ENCODE peak calls at places on chromosomes 13 and 19, in four cellular contexts. One of them, this sample, is unnamed.

GRCh38 chr19:44887648-44888047 is 3.4 kb upstream of the TOMM40 start:
- DNase-seq in HepG2: no peak
- DNase-seq in GM12878: no peak
- DNase-seq in A549: no peak
- DNase-seq in this sample: no peak

GRCh38 chr19:13149628-13150186 is 468 bp downstream of the STX10 start:
- DNase-seq in HepG2: peak; percentile 37
- DNase-seq in GM12878: no peak
- DNase-seq in A549: no peak
- DNase-seq in this sample: peak; percentile 66

GRCh38 chr19:36574762-36575161 is 1.7 kb upstream of the ZNF529 start:
- DNase-seq in GM12878: no peak
- DNase-seq in A549: no peak
- DNase-seq in HepG2: no peak
- DNase-seq in this sample: no peak

GRCh38 chr19:28242317-28242927 is 970.5 kb downstream of the UQCRFS1 start:
- DNase-seq in GM12878: no peak
- DNase-seq in HepG2: no peak
- DNase-seq in A549: peak; percentile 23
- DNase-seq in this sample: peak; percentile 44

GRCh38 chr13:106348032-106348431 is 187.4 kb downstream of the EFNB2 start:
- DNase-seq in A549: no peak
- DNase-seq in GM12878: no peak
- DNase-seq in HepG2: no peak
- DNase-seq in this sample: no peak

GRCh38 chr13:83987394-83987793 is 105.1 kb upstream of the SLITRK1 start:
- DNase-seq in GM12878: no peak
- DNase-seq in HepG2: no peak
- DNase-seq in A549: no peak
- DNase-seq in this sample: no peak

GRCh38 chr19:48991823-48992570 is 1.1 kb downstream of the GYS1 start:
- DNase-seq in GM12878: no peak
- DNase-seq in A549: peak; percentile 75
- DNase-seq in HepG2: no peak
- DNase-seq in this sample: peak; percentile 59

GRCh38 chr13:78742659-78743058 is 83.7 kb upstream of the OBI1 start:
- DNase-seq in GM12878: no peak
- DNase-seq in HepG2: no peak
- DNase-seq in A549: no peak
- DNase-seq in this sample: no peak

GRCh38 chr13:31514932-31515331 is 224.4 kb upstream of the RXFP2 start:
- DNase-seq in HepG2: no peak
- DNase-seq in GM12878: no peak
- DNase-seq in A549: no peak
- DNase-seq in this sample: no peak

GRCh38 chr19:812819-813358 is 8.9 kb downstream of the PLPPR3 start:
- DNase-seq in HepG2: no peak
- DNase-seq in GM12878: no peak
- DNase-seq in A549: no peak
- DNase-seq in this sample: no peak

GRCh38 chr13:41678320-41678719 is 221.0 kb downstream of the RGCC start:
- DNase-seq in A549: no peak
- DNase-seq in HepG2: no peak
- DNase-seq in GM12878: no peak
- DNase-seq in this sample: no peak

GRCh38 chr19:5914946-5915781 is 1.1 kb downstream of the CAPS start:
- DNase-seq in HepG2: no peak
- DNase-seq in GM12878: no peak
- DNase-seq in A549: no peak
- DNase-seq in this sample: no peak

GRCh38 chr13:67408823-67409222 is 178.7 kb upstream of the PCDH9 start:
- DNase-seq in HepG2: peak; percentile 15
- DNase-seq in GM12878: no peak
- DNase-seq in A549: no peak
- DNase-seq in this sample: no peak

GRCh38 chr13:35744566-35745203 is 268.2 kb upstream of the MAB21L1 start:
- DNase-seq in GM12878: no peak
- DNase-seq in HepG2: no peak
- DNase-seq in A549: no peak
- DNase-seq in this sample: no peak

GRCh38 chr19:35777411-35777841 is 2.1 kb downstream of the ARHGAP33 start:
- DNase-seq in HepG2: peak; percentile 46
- DNase-seq in A549: no peak
- DNase-seq in GM12878: no peak
- DNase-seq in this sample: no peak

GRCh38 chr13:87274209-87274819 is 396.9 kb upstream of the SLITRK5 start:
- DNase-seq in HepG2: peak; percentile 43
- DNase-seq in GM12878: no peak
- DNase-seq in A549: no peak
- DNase-seq in this sample: peak; percentile 25

GRCh38 chr13:51717786-51718398 is 86.1 kb downstream of the DHRS12 start:
- DNase-seq in GM12878: no peak
- DNase-seq in A549: no peak
- DNase-seq in HepG2: no peak
- DNase-seq in this sample: no peak

GRCh38 chr19:31390721-31391120 is 41.5 kb upstream of the TSHZ3 start:
- DNase-seq in HepG2: no peak
- DNase-seq in GM12878: no peak
- DNase-seq in A549: no peak
- DNase-seq in this sample: no peak

GRCh38 chr13:54637377-54637776 is 1608.8 kb downstream of the OLFM4 start:
- DNase-seq in GM12878: no peak
- DNase-seq in A549: no peak
- DNase-seq in HepG2: peak; percentile 29
- DNase-seq in this sample: no peak

GRCh38 chr19:4974855-4975469 is 6.0 kb downstream of the KDM4B start:
- DNase-seq in GM12878: no peak
- DNase-seq in A549: no peak
- DNase-seq in HepG2: no peak
- DNase-seq in this sample: no peak

GRCh38 chr19:43779820-43780219 is 953 bp downstream of the KCNN4 start:
- DNase-seq in HepG2: no peak
- DNase-seq in GM12878: no peak
- DNase-seq in A549: peak; percentile 65
- DNase-seq in this sample: no peak

GRCh38 chr19:34171539-34171876 is 796 bp upstream of the LSM14A start:
- DNase-seq in HepG2: no peak
- DNase-seq in GM12878: peak; percentile 51
- DNase-seq in A549: peak; percentile 55
- DNase-seq in this sample: no peak

GRCh38 chr19:45254044-45254531 is 3.0 kb downstream of the MARK4 start:
- DNase-seq in GM12878: no peak
- DNase-seq in A549: no peak
- DNase-seq in HepG2: no peak
- DNase-seq in this sample: peak; percentile 79

GRCh38 chr13:40776681-40777165 is 5.7 kb upstream of the MRPS31 start:
- DNase-seq in A549: no peak
- DNase-seq in GM12878: no peak
- DNase-seq in HepG2: no peak
- DNase-seq in this sample: no peak

GRCh38 chr13:44920013-44920412 is 69.3 kb downstream of the NUFIP1 start:
- DNase-seq in A549: no peak
- DNase-seq in GM12878: no peak
- DNase-seq in HepG2: no peak
- DNase-seq in this sample: no peak

GRCh38 chr19:18898081-18898532 is 2.1 kb upstream of the CERS1 start:
- DNase-seq in GM12878: no peak
- DNase-seq in HepG2: no peak
- DNase-seq in A549: no peak
- DNase-seq in this sample: peak; percentile 69

GRCh38 chr13:38954844-38955243 is 35.8 kb downstream of the STOML3 start:
- DNase-seq in GM12878: no peak
- DNase-seq in HepG2: no peak
- DNase-seq in A549: no peak
- DNase-seq in this sample: no peak

GRCh38 chr13:38952827-38953226 is 37.8 kb downstream of the STOML3 start:
- DNase-seq in A549: no peak
- DNase-seq in GM12878: no peak
- DNase-seq in HepG2: no peak
- DNase-seq in this sample: no peak

GRCh38 chr13:38951525-38952313 is 38.9 kb downstream of the STOML3 start:
- DNase-seq in HepG2: no peak
- DNase-seq in A549: no peak
- DNase-seq in GM12878: no peak
- DNase-seq in this sample: no peak

GRCh38 chr13:38950987-38951386 is 39.6 kb downstream of the STOML3 start:
- DNase-seq in HepG2: no peak
- DNase-seq in GM12878: no peak
- DNase-seq in A549: no peak
- DNase-seq in this sample: no peak

DNA sequence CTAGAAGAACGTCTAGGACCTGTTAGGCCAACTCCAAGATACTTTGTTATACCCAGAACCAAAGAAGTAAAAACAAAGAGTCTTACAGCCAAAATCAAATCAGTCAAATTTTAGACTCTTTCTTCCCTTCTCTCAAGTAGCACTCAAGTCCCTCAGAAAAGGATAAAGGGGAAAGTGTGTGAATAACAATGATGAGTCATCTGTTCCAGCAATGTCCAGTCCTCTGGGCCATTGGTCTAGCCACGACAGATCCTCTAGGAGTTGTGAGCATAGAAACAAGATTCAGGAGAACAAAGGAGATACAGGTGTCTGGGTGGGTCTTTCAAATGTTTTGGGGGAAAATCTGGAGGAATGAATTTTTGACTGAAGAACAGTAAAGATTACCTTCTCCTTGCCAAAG is 36.3 kb downstream of the STOML3 start:
- DNase-seq in A549: no peak
- DNase-seq in GM12878: no peak
- DNase-seq in HepG2: no peak
- DNase-seq in this sample: no peak
- TF ChIP-seq REST in A549: no peak
- TF ChIP-seq REST in GM12878: no peak
- TF ChIP-seq REST in HepG2: no peak
- TF ChIP-seq REST in this sample: no peak

DNA sequence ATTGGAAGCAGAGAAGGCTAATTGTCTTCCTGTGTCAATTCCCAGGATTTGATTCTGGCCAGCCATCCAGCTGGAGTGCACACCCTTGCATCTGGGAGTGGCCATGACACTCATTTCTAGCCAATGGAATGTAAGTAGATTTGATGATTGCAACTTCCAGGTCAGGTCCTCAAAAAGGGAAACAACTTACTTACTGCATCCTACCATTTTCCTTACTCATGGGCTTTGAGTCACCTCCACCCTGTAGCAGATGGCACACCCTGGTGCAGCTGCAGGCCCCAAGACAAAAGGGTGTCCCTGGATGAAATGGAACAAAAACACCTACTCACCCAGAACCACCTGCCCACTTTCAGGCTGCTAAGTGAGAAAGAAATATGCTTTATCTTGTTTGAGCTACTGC is 27.3 kb upstream of the MPHOSPH8 start:
- DNase-seq in GM12878: no peak
- DNase-seq in A549: no peak
- DNase-seq in HepG2: no peak
- DNase-seq in this sample: no peak
- TF ChIP-seq PBX3 in GM12878: no peak
- TF ChIP-seq PBX3 in A549: no peak
- TF ChIP-seq PBX3 in HepG2: no peak
- TF ChIP-seq PBX3 in this sample: no peak

DNA sequence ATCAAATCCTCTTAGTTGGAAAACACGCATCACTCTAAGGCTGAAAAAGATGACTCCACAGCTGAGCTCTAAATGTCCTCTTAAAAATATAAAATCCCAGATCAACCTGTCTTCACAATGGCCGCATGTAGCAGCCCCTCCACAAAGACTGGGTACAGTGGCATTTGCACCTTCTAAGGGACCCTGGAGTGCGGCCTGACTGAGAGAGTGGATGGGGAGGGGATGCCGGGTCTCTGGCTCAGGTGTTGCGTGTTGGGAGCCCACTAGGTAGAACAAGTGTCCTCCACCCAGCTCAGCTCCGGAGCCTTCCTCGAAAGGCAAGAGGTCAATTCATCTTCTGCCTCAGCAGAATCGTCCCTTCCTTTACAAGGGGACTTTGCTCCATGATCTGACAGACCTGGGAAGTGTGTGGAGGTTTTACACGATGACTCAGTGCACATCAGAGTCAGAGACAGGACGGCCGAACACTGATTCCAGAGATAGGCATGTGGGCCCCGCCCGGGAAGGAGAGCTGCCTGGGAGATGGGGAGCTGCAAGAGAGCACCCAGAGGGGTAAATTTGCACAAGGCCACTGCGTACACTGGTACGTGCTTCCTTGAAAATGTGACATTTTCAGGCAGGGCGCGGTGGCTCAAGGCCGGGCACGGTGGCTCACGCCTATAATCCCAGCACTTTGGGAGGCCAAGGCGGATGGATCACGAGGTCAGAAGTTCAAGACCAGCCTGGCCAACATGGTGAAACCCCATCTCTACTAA is 23.5 kb upstream of the SLC15A1 start:
- DNase-seq in A549: peak; percentile 91
- DNase-seq in GM12878: no peak
- DNase-seq in HepG2: peak; percentile 87
- DNase-seq in this sample: no peak
- TF ChIP-seq RFX5 in A549: no peak
- TF ChIP-seq RFX5 in GM12878: no peak
- TF ChIP-seq RFX5 in HepG2: no peak
- TF ChIP-seq RFX5 in this sample: no peak

DNA sequence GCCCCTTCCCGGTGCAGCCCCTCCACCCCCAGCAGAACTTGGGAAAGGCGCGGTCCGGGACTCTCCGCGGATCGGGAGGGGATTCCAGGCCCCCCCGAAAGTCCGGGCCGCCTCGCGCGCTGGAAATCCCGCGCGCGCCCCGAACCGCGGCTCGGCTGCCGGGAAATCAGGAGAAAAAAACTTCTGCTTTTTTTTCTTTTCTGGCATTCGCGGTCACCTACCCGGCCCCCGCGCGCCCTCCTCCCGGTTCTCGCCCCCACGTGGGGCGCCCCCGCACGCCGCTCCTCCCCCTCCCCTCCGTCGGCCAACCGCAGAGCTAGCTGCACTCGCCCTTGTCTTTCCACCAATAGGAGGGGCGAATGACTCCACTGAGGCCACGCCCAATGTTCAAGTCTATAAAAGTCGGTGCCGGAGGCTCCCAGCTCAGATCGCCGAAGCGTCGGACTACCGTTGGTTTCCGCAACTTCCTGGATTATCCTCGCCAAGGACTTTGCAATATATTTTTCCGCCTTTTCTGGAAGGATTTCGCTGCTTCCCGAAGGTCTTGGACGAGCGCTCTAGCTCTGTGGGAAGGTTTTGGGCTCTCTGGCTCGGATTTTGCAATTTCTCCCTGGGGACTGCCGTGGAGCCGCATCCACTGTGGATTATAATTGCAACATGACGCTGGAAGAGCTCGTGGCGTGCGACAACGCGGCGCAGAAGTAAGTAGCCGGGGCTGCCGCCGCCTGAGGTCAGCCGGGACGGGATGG is at the start of gene GADD45B:
- DNase-seq in GM12878: peak; percentile 94
- DNase-seq in A549: peak; percentile 94
- DNase-seq in HepG2: peak; percentile 93
- DNase-seq in this sample: peak; percentile 99
- TF ChIP-seq REST in GM12878: peak; percentile 68
- TF ChIP-seq REST in A549: peak; percentile 57
- TF ChIP-seq REST in HepG2: no peak
- TF ChIP-seq REST in this sample: peak; percentile 79

GRCh38 chr13:72643339-72643989 is 84.0 kb downstream of the MZT1 start:
- DNase-seq in GM12878: no peak
- DNase-seq in A549: peak; percentile 4
- DNase-seq in HepG2: peak; percentile 41
- DNase-seq in this sample: peak; percentile 22
- TF ChIP-seq PBX3 in GM12878: no peak
- TF ChIP-seq PBX3 in A549: no peak
- TF ChIP-seq PBX3 in HepG2: no peak
- TF ChIP-seq PBX3 in this sample: no peak

GRCh38 chr19:23817519-23817918 is 58.8 kb upstream of the ZNF681 start:
- DNase-seq in GM12878: no peak
- DNase-seq in HepG2: peak; percentile 22
- DNase-seq in A549: no peak
- DNase-seq in this sample: peak; percentile 24
- TF ChIP-seq RFX5 in GM12878: no peak
- TF ChIP-seq RFX5 in HepG2: no peak
- TF ChIP-seq RFX5 in A549: no peak
- TF ChIP-seq RFX5 in this sample: no peak

This sample was measured in SK-N-SH.